ENCODE peak calls at places on chromosomes 2 and 18, in ten cellular contexts. D, Y, F, C, I, M, J, S, L and V are unnamed samples.

GRCh38 chr2:170017848-170018492 is 160.0 kb upstream of the MYO3B start:
- DNase-seq in D (no peak), Y (no peak), F (no peak), C (no peak), I (no peak), M (no peak), J (no peak), S (peak; percentile 63), L (no peak), V (no peak)

GRCh38 chr2:174059178-174059874 is 94.2 kb upstream of the SP3 start:
- DNase-seq in D (no peak), Y (no peak), F (no peak), C (no peak), I (no peak), M (no peak), J (no peak), S (no peak), L (no peak), V (no peak)

GRCh38 chr2:9983413-9984216 is 32.1 kb downstream of the GRHL1 start:
- DNase-seq in D (no peak), Y (no peak), F (no peak), C (no peak), I (no peak), M (peak; percentile 70), J (no peak), S (no peak), L (no peak), V (no peak)

GRCh38 chr2:154375625-154376020 is 322.9 kb upstream of the KCNJ3 start:
- DNase-seq in D (peak; percentile 34), Y (peak; percentile 42), F (no peak), C (no peak), I (no peak), M (no peak), J (no peak), S (no peak), L (no peak), V (no peak)

GRCh38 chr2:74292752-74293151 is 50.5 kb downstream of the SLC4A5 start:
- DNase-seq in D (no peak), Y (no peak), F (no peak), C (no peak), I (no peak), M (no peak), J (no peak), S (no peak), L (no peak), V (no peak)

GRCh38 chr18:23994361-23994902 is 20.1 kb upstream of the TTC39C start:
- DNase-seq in D (no peak), Y (no peak), F (peak; percentile 67), C (peak; percentile 33), I (no peak), M (peak; percentile 80), J (no peak), S (peak; percentile 67), L (peak; percentile 30), V (peak; percentile 11)

GRCh38 chr2:179044500-179044899 is 5.4 kb downstream of the CCDC141 start:
- DNase-seq in D (peak; percentile 40), Y (no peak), F (no peak), C (no peak), I (no peak), M (no peak), J (no peak), S (no peak), L (no peak), V (no peak)

GRCh38 chr2:182240862-182241371 is 185.9 kb downstream of the PDE1A start:
- DNase-seq in D (peak; percentile 54), Y (no peak), F (no peak), C (no peak), I (no peak), M (no peak), J (no peak), S (peak; percentile 22), L (peak; percentile 60), V (no peak)

DNA sequence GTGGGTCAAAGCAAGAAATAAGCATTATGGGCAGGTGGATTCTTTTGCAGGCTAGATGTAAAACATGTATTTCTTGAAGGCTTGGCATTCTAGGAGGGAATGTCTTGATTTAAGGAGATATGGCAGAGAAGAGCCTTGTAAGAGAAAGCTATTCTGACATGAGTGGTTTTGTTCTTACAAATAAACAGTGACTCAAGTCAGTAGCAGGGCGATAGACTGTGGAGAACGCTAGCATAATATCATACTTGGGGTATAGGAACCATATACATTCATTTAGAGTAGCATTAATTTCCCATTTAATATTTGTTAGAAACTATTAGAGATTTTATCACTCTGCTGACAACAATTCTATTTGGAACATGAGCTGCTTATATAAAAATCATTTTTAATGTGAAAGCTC is 276.5 kb downstream of the PLCL1 start:
- DNase-seq in D (no peak), Y (no peak), F (no peak), C (no peak), I (no peak), M (no peak), J (no peak), S (no peak), L (no peak), V (no peak)
- H3K9me3 ChIP-seq in D (no peaks in the 10 kb centered on the region), Y (no peaks in the 10 kb centered on the region), F (no peaks in the 10 kb centered on the region), C (no peaks in the 10 kb centered on the region), I (no peaks in the 10 kb centered on the region), M (no peaks in the 10 kb centered on the region), J (no peaks in the 10 kb centered on the region), S (no peaks in the 10 kb centered on the region), L (no peaks in the 10 kb centered on the region), V (no peaks in the 10 kb centered on the region)

DNA sequence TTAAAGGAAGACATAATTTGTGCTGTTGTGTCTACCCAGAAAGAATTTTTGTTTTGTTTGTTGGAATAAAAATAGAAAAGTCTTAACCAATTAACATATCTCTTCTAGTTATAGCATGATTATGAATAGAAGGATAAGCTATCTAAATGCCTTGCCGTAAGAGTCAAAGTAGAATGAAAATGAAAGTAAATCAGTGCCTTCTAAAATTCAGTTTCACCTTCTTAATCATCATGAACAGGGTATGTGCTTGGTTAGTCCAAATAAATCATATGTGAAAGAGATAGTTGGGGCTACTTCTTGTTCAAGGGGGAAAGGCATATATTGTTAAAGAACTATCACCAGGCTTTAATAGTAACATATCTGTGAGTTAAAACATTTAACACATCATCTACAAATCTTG is 91.5 kb downstream of the GULP1 start:
- DNase-seq in D (no peak), Y (no peak), F (no peak), C (no peak), I (no peak), M (no peak), J (no peak), S (no peak), L (no peak), V (no peak)
- H3K9me3 ChIP-seq in D (no peaks in the 10 kb centered on the region), Y (no peaks in the 10 kb centered on the region), F (no peaks in the 10 kb centered on the region), C (no peaks in the 10 kb centered on the region), I (no peaks in the 10 kb centered on the region), M (no peaks in the 10 kb centered on the region), J (no peaks in the 10 kb centered on the region), S (no peaks in the 10 kb centered on the region), L (no peaks in the 10 kb centered on the region), V (no peaks in the 10 kb centered on the region)

GRCh38 chr2:239714116-239714515 is 311.0 kb downstream of the NDUFA10 start:
- DNase-seq in D (no peak), Y (no peak), F (no peak), C (no peak), I (no peak), M (no peak), J (no peak), S (no peak), L (no peak), V (no peak)

GRCh38 chr2:239715202-239715601 is 309.9 kb downstream of the NDUFA10 start:
- DNase-seq in D (no peak), Y (no peak), F (no peak), C (no peak), I (no peak), M (no peak), J (no peak), S (no peak), L (no peak), V (no peak)

GRCh38 chr2:239710953-239711861 is 310.4 kb upstream of the HDAC4 start:
- DNase-seq in D (no peak), Y (no peak), F (no peak), C (no peak), I (no peak), M (no peak), J (no peak), S (no peak), L (no peak), V (no peak)

GRCh38 chr2:239712755-239713154 is 311.9 kb upstream of the HDAC4 start:
- DNase-seq in D (no peak), Y (no peak), F (no peak), C (no peak), I (no peak), M (no peak), J (no peak), S (no peak), L (no peak), V (no peak)

DNA sequence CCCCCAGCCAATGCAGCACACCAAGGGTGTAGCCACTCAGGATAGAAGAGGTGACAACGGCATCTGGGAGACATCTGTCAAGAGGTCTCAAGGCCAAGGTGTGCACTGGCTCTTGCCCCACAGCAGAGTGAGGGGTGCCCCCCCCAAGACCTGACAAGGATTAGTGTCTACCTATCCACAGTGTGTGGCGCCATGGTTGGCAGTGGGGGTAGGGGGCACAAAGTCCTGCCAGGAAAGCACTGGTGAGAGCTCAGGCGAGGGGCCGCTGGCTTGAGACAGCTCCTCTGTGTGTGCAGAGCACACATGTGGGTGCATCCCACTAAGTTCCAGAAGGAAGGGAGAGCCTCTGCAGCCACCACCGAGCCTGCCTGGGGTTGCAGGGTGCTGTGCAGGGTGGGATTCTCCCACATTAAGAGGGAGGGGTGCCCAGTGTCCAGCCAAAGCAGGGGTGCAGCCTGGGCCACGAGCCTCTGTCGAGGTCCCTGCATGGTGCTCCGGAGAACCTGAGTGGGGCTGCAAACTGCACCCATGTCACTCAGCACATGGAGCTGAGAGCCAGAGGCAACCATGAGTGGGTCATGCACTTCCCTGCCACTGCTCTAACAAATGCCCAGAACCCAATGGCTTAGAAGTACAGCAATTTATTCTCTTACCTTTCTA is 311.2 kb upstream of the HDAC4 start:
- DNase-seq in D (no peak), Y (no peak), F (no peak), C (no peak), I (no peak), M (no peak), J (no peak), S (no peak), L (no peak), V (no peak)
- H3K9me3 ChIP-seq in D (no peaks in the 10 kb centered on the region), Y (peaks cover 16% of the 10 kb centered on the region), F (no peaks in the 10 kb centered on the region), C (peaks cover 18% of the 10 kb centered on the region), I (peaks cover 10% of the 10 kb centered on the region), M (peaks cover 4% of the 10 kb centered on the region), J (peaks cover 9% of the 10 kb centered on the region), S (no peaks in the 10 kb centered on the region), L (peaks cover 7% of the 10 kb centered on the region), V (no peaks in the 10 kb centered on the region)

GRCh38 chr18:78622251-78622953 is 357.2 kb upstream of the SALL3 start:
- DNase-seq in D (no peak), Y (no peak), F (no peak), C (no peak), I (no peak), M (no peak), J (no peak), S (no peak), L (no peak), V (no peak)

GRCh38 chr18:78625895-78626294 is 353.7 kb upstream of the SALL3 start:
- DNase-seq in D (peak; percentile 73), Y (no peak), F (no peak), C (no peak), I (no peak), M (no peak), J (no peak), S (no peak), L (no peak), V (no peak)

GRCh38 chr18:78623142-78623541 is 356.5 kb upstream of the SALL3 start:
- DNase-seq in D (peak; percentile 48), Y (no peak), F (peak; percentile 78), C (no peak), I (no peak), M (no peak), J (no peak), S (no peak), L (no peak), V (no peak)

GRCh38 chr18:78625446-78625845 is 354.2 kb upstream of the SALL3 start:
- DNase-seq in D (no peak), Y (no peak), F (no peak), C (no peak), I (no peak), M (no peak), J (no peak), S (no peak), L (no peak), V (no peak)

GRCh38 chr18:78624646-78625279 is 354.9 kb upstream of the SALL3 start:
- DNase-seq in D (no peak), Y (no peak), F (no peak), C (no peak), I (no peak), M (no peak), J (no peak), S (no peak), L (no peak), V (no peak)
- H3K9me3 ChIP-seq in D (no peaks in the 10 kb centered on the region), Y (peaks cover 2% of the 10 kb centered on the region), F (no peaks in the 10 kb centered on the region), C (no peaks in the 10 kb centered on the region), I (no peaks in the 10 kb centered on the region), M (no peaks in the 10 kb centered on the region), J (no peaks in the 10 kb centered on the region), S (no peaks in the 10 kb centered on the region), L (no peaks in the 10 kb centered on the region), V (no peaks in the 10 kb centered on the region)